ENCODE peak calls at places on chromosomes 1 and 21, in nine cellular contexts. K is activated B cell treated with CpG ODN at 0.5 μM for 24 hours; W is T1000; Q is fibroblast of mammary gland; F is activated CD4-positive, CD25-positive, alpha-beta regulatory T cell; S is stimulated activated naive B cell treated with anti-CD40 and anti-IgM and Interleukin-4, amounts not matched to agents 10 μg/mL and 1 μg/mL and 100 μg/mL, for 72 hours; N is CD4-positive, alpha-beta T cell; T is GM13977; V is AG10803. P is an unnamed sample.

GRCh38 chr1:231396643-231397042 is 25.4 kb downstream of the EGLN1 start:
- DNase-seq in K (no peak), W (no peak), Q (peak), F (no peak), S (no peak), N (no peak), T (no peak), V (no peak), P (no peak)

GRCh38 chr21:28554660-28555475 is 437.8 kb downstream of the LTN1 start:
- DNase-seq in K (no peak), W (no peak), Q (no peak), F (no peak), S (no peak), N (no peak), T (no peak), V (peak), P (no peak)

GRCh38 chr1:91283421-91283726 is 121.3 kb downstream of the HFM1 start:
- DNase-seq in K (no peak), W (no peak), Q (peak), F (no peak), S (no peak), N (no peak), T (no peak), V (no peak), P (no peak)

GRCh38 chr1:151458936-151459330 is 361 bp downstream of the POGZ start:
- DNase-seq in K (peak), W (peak), Q (peak), F (peak), S (peak), N (peak), T (peak), V (peak), P (no peak)

GRCh38 chr1:157363660-157364140 is 188.6 kb downstream of the FCRL5 start:
- DNase-seq in K (no peak), W (no peak), Q (peak), F (no peak), S (peak), N (no peak), T (peak), V (peak), P (peak)

GRCh38 chr21:35343046-35343816 is 294.1 kb upstream of the RUNX1 start:
- DNase-seq in K (no peak), W (no peak), Q (no peak), F (no peak), S (peak), N (no peak), T (peak), V (no peak), P (no peak)

GRCh38 chr1:211791979-211792378 is 38.6 kb downstream of the LPGAT1 start:
- DNase-seq in K (no peak), W (no peak), Q (no peak), F (no peak), S (no peak), N (no peak), T (no peak), V (no peak), P (no peak)

GRCh38 chr1:183721041-183721440 is 67.9 kb upstream of the APOBEC4 start:
- DNase-seq in K (no peak), W (no peak), Q (no peak), F (no peak), S (no peak), N (no peak), T (no peak), V (no peak), P (no peak)

GRCh38 chr1:22329171-22329540 is 122.5 kb upstream of the ZBTB40 start:
- DNase-seq in K (no peak), W (no peak), Q (no peak), F (no peak), S (no peak), N (no peak), T (no peak), V (no peak), P (no peak)

GRCh38 chr1:35062518-35063196 is 16.5 kb upstream of the ZMYM1 start:
- DNase-seq in K (no peak), W (no peak), Q (peak), F (no peak), S (no peak), N (no peak), T (no peak), V (no peak), P (no peak)

GRCh38 chr1:234188454-234188792 is 184.8 kb upstream of the COA6 start:
- DNase-seq in K (no peak), W (no peak), Q (no peak), F (no peak), S (peak), N (no peak), T (no peak), V (no peak), P (no peak)

GRCh38 chr1:72439036-72439435 is 156.7 kb upstream of the NEGR1 start:
- DNase-seq in K (no peak), W (no peak), Q (peak), F (no peak), S (no peak), N (no peak), T (no peak), V (peak), P (no peak)

GRCh38 chr1:202163281-202164270 is 3.2 kb upstream of the PTPN7 start:
- DNase-seq in K (no peak), W (no peak), Q (no peak), F (no peak), S (no peak), N (no peak), T (no peak), V (no peak), P (no peak)

GRCh38 chr21:26782754-26783153 is 62.5 kb downstream of the ADAMTS1 start:
- DNase-seq in K (no peak), W (no peak), Q (no peak), F (no peak), S (no peak), N (no peak), T (no peak), V (no peak), P (no peak)

GRCh38 chr1:167774710-167775109 is 52.9 kb downstream of the MPZL1 start:
- DNase-seq in K (no peak), W (no peak), Q (peak), F (no peak), S (no peak), N (no peak), T (no peak), V (no peak), P (no peak)

GRCh38 chr1:184823080-184823479 is 68.4 kb upstream of the EDEM3 start:
- DNase-seq in K (no peak), W (no peak), Q (no peak), F (no peak), S (no peak), N (no peak), T (no peak), V (no peak), P (no peak)

GRCh38 chr21:44636209-44637017 is 743 bp upstream of the KRTAP10-10 start:
- DNase-seq in K (no peak), W (no peak), Q (no peak), F (no peak), S (no peak), N (no peak), T (no peak), V (no peak), P (no peak)

GRCh38 chr1:109969430-109969829 is 15.1 kb upstream of the AHCYL1 start:
- DNase-seq in K (no peak), W (no peak), Q (peak), F (no peak), S (no peak), N (no peak), T (no peak), V (peak), P (no peak)

GRCh38 chr1:94973271-94973922 is 46.5 kb upstream of the CNN3 start:
- DNase-seq in K (no peak), W (no peak), Q (no peak), F (no peak), S (no peak), N (no peak), T (no peak), V (peak), P (no peak)

GRCh38 chr1:221915764-221916163 is 173.9 kb upstream of the DUSP10 start:
- DNase-seq in K (no peak), W (no peak), Q (no peak), F (no peak), S (no peak), N (no peak), T (no peak), V (no peak), P (no peak)

GRCh38 chr1:182602945-182603645 is 1.1 kb downstream of the RGS16 start:
- DNase-seq in K (no peak), W (no peak), Q (no peak), F (no peak), S (peak), N (no peak), T (no peak), V (peak), P (no peak)

GRCh38 chr1:90405726-90406125 is 311.4 kb downstream of the BARHL2 start:
- DNase-seq in K (no peak), W (no peak), Q (no peak), F (no peak), S (no peak), N (no peak), T (no peak), V (no peak), P (no peak)

GRCh38 chr1:38991638-38992449 is 768 bp downstream of the AKIRIN1 start:
- DNase-seq in K (peak), W (no peak), Q (no peak), F (no peak), S (no peak), N (no peak), T (no peak), V (peak), P (no peak)

GRCh38 chr1:45018599-45019230 is 6.7 kb downstream of the UROD start:
- DNase-seq in K (no peak), W (no peak), Q (peak), F (no peak), S (peak), N (peak), T (no peak), V (peak), P (no peak)

GRCh38 chr21:35048706-35049617 is at the start of gene RUNX1:
- DNase-seq in K (peak), W (peak), Q (peak), F (peak), S (peak), N (peak), T (peak), V (peak), P (peak)

GRCh38 chr1:11187000-11187399 is 2.2 kb upstream of the ANGPTL7 start:
- DNase-seq in K (no peak), W (no peak), Q (no peak), F (no peak), S (no peak), N (no peak), T (no peak), V (no peak), P (no peak)

GRCh38 chr1:15213333-15213732 is 33.7 kb upstream of the FHAD1 start:
- DNase-seq in K (no peak), W (no peak), Q (peak), F (no peak), S (no peak), N (no peak), T (no peak), V (peak), P (no peak)

GRCh38 chr1:27596261-27596660 is 7.7 kb downstream of the AHDC1 start:
- DNase-seq in K (no peak), W (no peak), Q (no peak), F (no peak), S (no peak), N (no peak), T (no peak), V (no peak), P (no peak)

GRCh38 chr21:27359141-27359540 is 392.3 kb upstream of the ADAMTS5 start:
- DNase-seq in K (no peak), W (no peak), Q (peak), F (no peak), S (no peak), N (no peak), T (no peak), V (peak), P (no peak)

GRCh38 chr21:35924714-35925301 is 135.5 kb downstream of the SETD4 start:
- DNase-seq in K (no peak), W (peak), Q (peak), F (no peak), S (no peak), N (no peak), T (no peak), V (peak), P (no peak)

GRCh38 chr1:101653482-101653946 is 343.2 kb downstream of the OLFM3 start:
- DNase-seq in K (no peak), W (peak), Q (peak), F (no peak), S (no peak), N (no peak), T (no peak), V (no peak), P (peak)

GRCh38 chr1:72064301-72064700 is 218.0 kb downstream of the NEGR1 start:
- DNase-seq in K (no peak), W (no peak), Q (no peak), F (no peak), S (no peak), N (no peak), T (no peak), V (no peak), P (no peak)

GRCh38 chr1:37240897-37241296 is 206.6 kb upstream of the GRIK3 start:
- DNase-seq in K (no peak), W (no peak), Q (no peak), F (no peak), S (no peak), N (no peak), T (no peak), V (no peak), P (no peak)

GRCh38 chr1:69976896-69977295 is 228.5 kb downstream of the LRRC40 start:
- DNase-seq in K (no peak), W (no peak), Q (peak), F (no peak), S (no peak), N (no peak), T (no peak), V (peak), P (no peak)

GRCh38 chr1:238658766-238659165 is 727.6 kb upstream of the CHRM3 start:
- DNase-seq in K (no peak), W (no peak), Q (peak), F (no peak), S (no peak), N (no peak), T (no peak), V (peak), P (no peak)